ENCODE peak calls at places on chromosomes 11 and 22, in seven cellular contexts. I is neural progenitor cell, G is Peyer's patch, X is HepG2, F is mucosa of descending colon, D is left ventricle myocardium inferior, C is astrocyte of the cerebellum. Y is an unnamed sample.

GRCh38 chr22:49738566-49738965 is 89.1 kb downstream of the BRD1 start:
- DNase-seq in I (no peak), G (peak; percentile 13), X (no peak), F (no peak), D (no peak), C (no peak), Y (no peak)

GRCh38 chr11:29260939-29261705 is 755.7 kb downstream of the KCNA4 start:
- DNase-seq in I (no peak), G (no peak), X (peak; percentile 51), F (no peak), D (no peak), C (no peak), Y (peak; percentile 33)

GRCh38 chr11:111939836-111940604 is 2.9 kb downstream of the DIXDC1 start:
- DNase-seq in I (no peak), G (no peak), X (no peak), F (no peak), D (no peak), C (peak; percentile 85), Y (peak; percentile 88)

GRCh38 chr11:44097821-44098220 is 2.3 kb downstream of the EXT2 start:
- DNase-seq in I (no peak), G (no peak), X (no peak), F (no peak), D (no peak), C (no peak), Y (peak; percentile 15)

GRCh38 chr11:95512177-95512576 is 277.4 kb downstream of the FAM76B start:
- DNase-seq in I (no peak), G (no peak), X (no peak), F (no peak), D (no peak), C (no peak), Y (peak; percentile 91)

GRCh38 chr11:101264303-101264702 is 134.7 kb upstream of the PGR start:
- DNase-seq in I (peak; percentile 37), G (no peak), X (no peak), F (no peak), D (no peak), C (no peak), Y (no peak)

GRCh38 chr11:58394195-58394594 is 12.5 kb downstream of the OR5B3 start:
- DNase-seq in I (no peak), G (no peak), X (peak; percentile 62), F (no peak), D (no peak), C (no peak), Y (peak; percentile 61)

GRCh38 chr22:31920306-31920705 is 24.0 kb upstream of the YWHAH start:
- DNase-seq in I (no peak), G (no peak), X (no peak), F (no peak), D (no peak), C (no peak), Y (no peak)

GRCh38 chr22:36363378-36363931 is 24.3 kb downstream of the MYH9 start:
- DNase-seq in I (no peak), G (no peak), X (peak; percentile 82), F (no peak), D (no peak), C (no peak), Y (no peak)

GRCh38 chr11:18022419-18022818 is 9.6 kb upstream of the SERGEF start:
- DNase-seq in I (no peak), G (no peak), X (no peak), F (no peak), D (no peak), C (no peak), Y (no peak)

GRCh38 chr11:85658180-85658579 is 6.7 kb downstream of the CREBZF start:
- DNase-seq in I (no peak), G (no peak), X (no peak), F (no peak), D (no peak), C (no peak), Y (no peak)

GRCh38 chr11:130916238-130916855 is at the start of gene SNX19:
- DNase-seq in I (peak; percentile 95), G (peak; percentile 96), X (no peak), F (peak; percentile 97), D (peak; percentile 95), C (peak; percentile 73), Y (peak; percentile 98)

GRCh38 chr22:38700271-38700788 is 413 bp downstream of the JOSD1 start:
- DNase-seq in I (peak; percentile 89), G (peak; percentile 90), X (peak; percentile 35), F (peak; percentile 87), D (peak; percentile 74), C (no peak), Y (peak; percentile 77)

GRCh38 chr11:126543691-126544090 is 188.2 kb downstream of the ST3GAL4 start:
- DNase-seq in I (no peak), G (no peak), X (no peak), F (no peak), D (no peak), C (no peak), Y (no peak)

DNA sequence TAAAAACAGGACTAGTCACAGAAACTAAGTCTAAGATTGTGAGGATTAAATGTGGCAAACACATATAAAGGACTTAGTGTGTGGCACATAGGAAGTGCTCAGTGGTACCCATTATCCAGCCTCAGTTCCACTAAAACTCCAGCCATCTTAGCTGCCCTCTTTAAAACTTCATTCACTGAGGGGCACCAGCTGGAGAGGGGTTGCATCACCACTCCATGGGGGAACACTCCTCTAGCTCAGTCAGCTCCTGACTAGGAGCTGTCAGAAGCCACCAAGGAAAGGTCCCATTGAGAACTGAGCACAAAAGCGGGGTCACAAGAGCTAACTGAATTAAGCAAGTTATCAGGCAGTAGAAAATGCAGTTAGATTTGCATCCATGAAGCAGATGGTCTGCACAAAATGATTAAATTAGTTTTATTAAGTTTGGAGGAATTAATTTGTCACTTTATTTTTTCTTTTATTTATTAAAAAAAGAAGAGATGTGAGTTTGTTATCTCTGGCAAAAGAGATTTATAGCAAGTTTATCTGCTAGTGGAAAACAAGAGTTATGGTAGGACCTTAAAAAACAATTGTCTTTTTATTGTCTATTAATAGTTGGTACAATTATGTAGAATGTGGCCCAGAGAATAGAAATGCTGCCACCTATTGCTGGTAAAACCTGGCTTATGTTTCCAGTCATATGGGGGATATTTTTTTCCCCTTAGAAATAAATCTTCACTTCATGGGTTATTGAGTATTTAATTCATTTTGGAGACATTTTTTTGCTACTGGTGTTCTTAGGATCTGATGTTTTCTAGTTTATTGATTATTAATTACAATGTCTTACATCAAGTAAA is 95.7 kb downstream of the NAV2 start:
- DNase-seq in I (peak; percentile 36), G (no peak), X (no peak), F (no peak), D (no peak), C (no peak), Y (no peak)
- TF ChIP-seq CTCF in I (no peak), G (peak; percentile 38), X (no peak), F (no peak), D (peak; percentile 48), C (no peak), Y (no peak)

GRCh38 chr22:29478326-29479276 is 1.4 kb upstream of the NEFH start:
- DNase-seq in I (peak; percentile 82), G (no peak), X (no peak), F (no peak), D (no peak), C (no peak), Y (no peak)

GRCh38 chr22:29480512-29481264 is 670 bp downstream of the NEFH start:
- DNase-seq in I (peak; percentile 82), G (no peak), X (no peak), F (peak; percentile 31), D (peak; percentile 16), C (peak; percentile 5), Y (peak; percentile 85)

GRCh38 chr22:29479417-29480261 is at the start of gene NEFH:
- DNase-seq in I (peak; percentile 56), G (no peak), X (no peak), F (no peak), D (no peak), C (no peak), Y (no peak)

GRCh38 chr22:29481265-29482000 is 1.4 kb downstream of the NEFH start:
- DNase-seq in I (peak; percentile 56), G (no peak), X (no peak), F (peak; percentile 1), D (no peak), C (no peak), Y (peak; percentile 23)

GRCh38 chr22:29480262-29480511 is 169 bp downstream of the NEFH start:
- DNase-seq in I (no peak), G (no peak), X (no peak), F (no peak), D (no peak), C (no peak), Y (no peak)
- H3K4me3 ChIP-seq in I (peak overlapping the region; percentile 28), G (no peak overlapping the region), X (no peak overlapping the region), F (no peak overlapping the region), D (peak overlapping the region; percentile 48), C (peak overlapping the region; percentile 10), Y (no peak overlapping the region)

GRCh38 chr11:32390712-32391111 is 44.6 kb downstream of the WT1 start:
- DNase-seq in I (no peak), G (no peak), X (no peak), F (no peak), D (no peak), C (no peak), Y (no peak)

GRCh38 chr11:32382339-32383049 is 52.8 kb downstream of the WT1 start:
- DNase-seq in I (no peak), G (no peak), X (no peak), F (no peak), D (no peak), C (no peak), Y (no peak)

GRCh38 chr11:32386770-32387377 is 48.5 kb downstream of the WT1 start:
- DNase-seq in I (no peak), G (no peak), X (no peak), F (no peak), D (no peak), C (no peak), Y (peak; percentile 10)

GRCh38 chr11:32388871-32389770 is 46.2 kb downstream of the WT1 start:
- DNase-seq in I (no peak), G (no peak), X (no peak), F (no peak), D (no peak), C (no peak), Y (no peak)

GRCh38 chr11:32385998-32386397 is 49.3 kb downstream of the WT1 start:
- DNase-seq in I (peak; percentile 65), G (no peak), X (peak; percentile 17), F (no peak), D (no peak), C (peak; percentile 19), Y (peak; percentile 9)
- TF ChIP-seq CTCF in I (peak; percentile 63), G (peak; percentile 18), X (peak; percentile 32), F (no peak), D (peak; percentile 62), C (peak; percentile 71), Y (peak; percentile 26)

DNA sequence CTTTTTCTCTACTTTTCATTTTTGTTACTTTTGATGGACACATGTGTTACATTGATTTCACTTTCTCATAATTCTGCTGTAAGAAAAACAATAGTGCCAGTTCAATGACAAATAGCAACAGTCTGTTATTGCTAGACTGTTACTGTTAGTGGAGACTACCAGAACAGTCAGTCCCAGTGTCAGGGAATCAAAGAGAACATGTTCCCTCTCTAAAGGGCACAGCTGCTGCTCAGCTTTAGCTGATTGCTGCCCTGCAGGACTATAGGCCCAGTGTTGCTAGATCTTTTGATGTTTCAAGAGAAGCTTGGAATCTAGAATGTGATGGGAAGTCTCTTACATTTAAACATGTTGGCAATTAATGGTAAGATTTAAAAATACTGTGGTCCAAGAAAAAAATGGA is 3.4 kb downstream of the BIRC3 start:
- DNase-seq in I (no peak), G (no peak), X (no peak), F (no peak), D (no peak), C (no peak), Y (no peak)
- H3K4me3 ChIP-seq in I (no peak overlapping the region), G (peak overlapping the region; percentile 0), X (no peak overlapping the region), F (no peak overlapping the region), D (no peak overlapping the region), C (no peak overlapping the region), Y (no peak overlapping the region)

GRCh38 chr11:12163181-12163841 is 52.9 kb downstream of the MICAL2 start:
- DNase-seq in I (no peak), G (peak; percentile 69), X (peak; percentile 40), F (no peak), D (peak; percentile 73), C (peak; percentile 84), Y (no peak)
- TF ChIP-seq CTCF in I (no peak), G (no peak), X (no peak), F (no peak), D (no peak), C (no peak), Y (no peak)

Y was measured in foreskin fibroblast.